ENCODE peak calls at places on chromosomes 3 and 15, in six cellular contexts. One of them, this sample, is unnamed.

GRCh38 chr3:68728343-68728742 is 204.0 kb downstream of the TAFA4 start:
- DNase-seq in transverse colon: no peak
- DNase-seq in GM12891: no peak
- DNase-seq in endothelial cell of umbilical vein: no peak
- DNase-seq in HCT116: no peak
- DNase-seq in sigmoid colon: no peak
- DNase-seq in this sample: no peak

GRCh38 chr3:172125963-172126403 is 86.6 kb downstream of the FNDC3B start:
- DNase-seq in transverse colon: peak; percentile 68
- DNase-seq in GM12891: no peak
- DNase-seq in endothelial cell of umbilical vein: peak; percentile 56
- DNase-seq in HCT116: no peak
- DNase-seq in sigmoid colon: peak; percentile 93
- DNase-seq in this sample: peak; percentile 86

GRCh38 chr15:94670436-94671034 is 439.2 kb downstream of the MCTP2 start:
- DNase-seq in transverse colon: no peak
- DNase-seq in GM12891: peak; percentile 25
- DNase-seq in endothelial cell of umbilical vein: peak; percentile 84
- DNase-seq in HCT116: peak; percentile 15
- DNase-seq in sigmoid colon: no peak
- DNase-seq in this sample: no peak

GRCh38 chr3:8755564-8756237 is 13.7 kb downstream of the OXTR start:
- DNase-seq in transverse colon: no peak
- DNase-seq in GM12891: no peak
- DNase-seq in endothelial cell of umbilical vein: no peak
- DNase-seq in HCT116: peak; percentile 37
- DNase-seq in sigmoid colon: no peak
- DNase-seq in this sample: peak; percentile 31

GRCh38 chr15:51172190-51172589 is 77.5 kb upstream of the TNFAIP8L3 start:
- DNase-seq in transverse colon: no peak
- DNase-seq in GM12891: no peak
- DNase-seq in endothelial cell of umbilical vein: peak; percentile 50
- DNase-seq in HCT116: no peak
- DNase-seq in sigmoid colon: no peak
- DNase-seq in this sample: no peak

GRCh38 chr3:148991219-148992026 is at the start of gene GYG1:
- DNase-seq in transverse colon: peak; percentile 85
- DNase-seq in GM12891: peak; percentile 83
- DNase-seq in endothelial cell of umbilical vein: peak; percentile 85
- DNase-seq in HCT116: peak; percentile 60
- DNase-seq in sigmoid colon: peak; percentile 93
- DNase-seq in this sample: peak; percentile 86

GRCh38 chr15:41969851-41970431 is 2.4 kb downstream of the EHD4 start:
- DNase-seq in transverse colon: peak; percentile 19
- DNase-seq in GM12891: no peak
- DNase-seq in endothelial cell of umbilical vein: peak; percentile 41
- DNase-seq in HCT116: no peak
- DNase-seq in sigmoid colon: no peak
- DNase-seq in this sample: peak; percentile 35

GRCh38 chr3:3333571-3333970 is 154.1 kb upstream of the CRBN start:
- DNase-seq in transverse colon: no peak
- DNase-seq in GM12891: no peak
- DNase-seq in endothelial cell of umbilical vein: no peak
- DNase-seq in HCT116: no peak
- DNase-seq in sigmoid colon: no peak
- DNase-seq in this sample: no peak

DNA sequence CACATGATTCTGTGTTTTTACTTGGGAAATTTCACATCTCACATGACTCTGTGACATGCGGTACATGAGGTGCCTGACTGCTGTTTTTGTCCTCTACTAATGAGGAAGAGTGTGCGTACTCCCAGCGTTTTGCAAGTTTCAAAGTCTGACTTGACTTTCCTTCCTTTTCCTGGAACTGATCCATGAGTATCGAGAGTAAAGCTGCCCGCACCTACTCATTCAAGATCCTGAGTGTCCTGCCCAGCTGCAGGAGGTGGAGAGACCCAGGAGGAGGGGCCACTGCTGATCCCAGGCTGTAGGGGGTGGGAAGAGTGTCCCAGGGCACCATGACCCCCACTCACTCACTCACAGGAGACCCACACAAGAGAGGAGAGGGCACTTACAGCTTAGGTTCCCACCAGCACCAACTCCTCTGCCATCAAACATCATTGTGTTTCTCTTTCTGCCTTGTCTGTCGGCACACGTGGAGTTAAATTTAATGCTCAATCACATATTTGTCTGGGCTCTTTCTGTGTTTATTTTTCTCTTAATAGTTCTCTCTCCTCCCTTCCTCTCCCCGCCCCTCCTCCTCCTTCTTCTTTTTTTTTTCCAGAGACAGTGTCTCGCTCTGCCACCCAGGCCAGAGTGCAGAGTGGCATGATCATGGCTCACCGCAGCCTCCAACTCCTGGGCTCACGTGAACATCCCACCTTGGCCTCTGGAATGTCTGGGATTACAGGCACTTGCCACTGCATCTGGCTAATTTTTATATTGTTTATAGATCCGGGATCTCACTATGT is 1.4 kb downstream of the CCR5AS start:
- DNase-seq in transverse colon: peak; percentile 73
- DNase-seq in GM12891: no peak
- DNase-seq in endothelial cell of umbilical vein: peak; percentile 69
- DNase-seq in HCT116: no peak
- DNase-seq in sigmoid colon: peak; percentile 70
- DNase-seq in this sample: no peak
- TF ChIP-seq POLR2AphosphoS5 in transverse colon: peak; percentile 50
- TF ChIP-seq POLR2AphosphoS5 in GM12891: no peak
- TF ChIP-seq POLR2AphosphoS5 in endothelial cell of umbilical vein: no peak
- TF ChIP-seq POLR2AphosphoS5 in HCT116: no peak
- TF ChIP-seq POLR2AphosphoS5 in sigmoid colon: no peak
- TF ChIP-seq POLR2AphosphoS5 in this sample: no peak

GRCh38 chr3:160400631-160401150 is 1.2 kb downstream of the SMC4 start:
- DNase-seq in transverse colon: peak; percentile 28
- DNase-seq in GM12891: no peak
- DNase-seq in endothelial cell of umbilical vein: no peak
- DNase-seq in HCT116: no peak
- DNase-seq in sigmoid colon: peak; percentile 60
- DNase-seq in this sample: peak; percentile 59
- TF ChIP-seq POLR2A in transverse colon: no peak
- TF ChIP-seq POLR2A in GM12891: no peak
- TF ChIP-seq POLR2A in endothelial cell of umbilical vein: no peak
- TF ChIP-seq POLR2A in HCT116: no peak
- TF ChIP-seq POLR2A in sigmoid colon: no peak
- TF ChIP-seq POLR2A in this sample: no peak

DNA sequence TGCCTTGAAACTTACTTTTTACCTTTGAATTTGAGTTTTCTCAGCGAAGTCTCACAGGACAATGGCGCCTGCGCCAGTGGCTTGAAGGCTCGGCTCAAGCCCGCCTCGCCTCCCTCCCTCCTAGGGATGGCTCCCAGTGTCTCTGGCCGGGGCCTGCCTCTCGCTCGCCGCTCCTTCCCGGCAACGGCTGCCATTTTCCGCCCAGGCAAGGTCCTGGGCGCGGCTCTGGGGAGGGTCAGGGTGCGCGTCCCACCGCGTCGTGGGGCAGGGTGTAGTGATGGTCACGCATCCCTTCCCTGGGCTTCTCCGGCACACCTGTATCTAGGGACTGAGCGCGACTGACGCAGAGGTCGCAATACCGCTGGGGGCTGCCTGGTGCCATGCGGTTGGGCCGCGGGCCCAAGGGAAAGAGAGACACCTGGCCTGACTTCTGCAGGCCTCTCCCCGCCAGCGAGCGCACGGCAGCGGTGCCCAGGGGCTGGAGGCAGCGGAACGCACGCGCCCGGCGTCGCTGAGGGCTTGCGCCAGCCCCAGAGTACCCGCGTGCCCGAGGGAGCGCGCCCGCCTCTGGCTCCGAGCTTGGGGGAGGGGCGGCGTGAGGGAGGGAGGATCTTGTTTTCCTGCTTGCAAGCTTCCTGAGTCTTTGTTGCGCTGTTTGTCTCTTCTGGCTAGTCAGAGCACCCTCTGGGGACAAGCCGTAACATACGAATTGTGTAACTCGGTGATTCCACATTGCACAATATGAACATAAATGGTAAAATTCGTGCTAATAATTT is 20.7 kb upstream of the FEM1B start:
- DNase-seq in transverse colon: peak; percentile 89
- DNase-seq in GM12891: peak; percentile 33
- DNase-seq in endothelial cell of umbilical vein: peak; percentile 76
- DNase-seq in HCT116: no peak
- DNase-seq in sigmoid colon: peak; percentile 95
- DNase-seq in this sample: peak; percentile 96
- TF ChIP-seq POLR2AphosphoS5 in transverse colon: peak; percentile 79
- TF ChIP-seq POLR2AphosphoS5 in GM12891: no peak
- TF ChIP-seq POLR2AphosphoS5 in endothelial cell of umbilical vein: peak; percentile 62
- TF ChIP-seq POLR2AphosphoS5 in HCT116: no peak
- TF ChIP-seq POLR2AphosphoS5 in sigmoid colon: peak; percentile 92
- TF ChIP-seq POLR2AphosphoS5 in this sample: peak; percentile 92

GRCh38 chr3:53160660-53161344 is at the start of gene PRKCD:
- DNase-seq in transverse colon: peak; percentile 92
- DNase-seq in GM12891: peak; percentile 96
- DNase-seq in endothelial cell of umbilical vein: peak; percentile 78
- DNase-seq in HCT116: peak; percentile 37
- DNase-seq in sigmoid colon: peak; percentile 93
- DNase-seq in this sample: peak; percentile 90
- TF ChIP-seq POLR2A in transverse colon: peak; percentile 91
- TF ChIP-seq POLR2A in GM12891: peak; percentile 56
- TF ChIP-seq POLR2A in endothelial cell of umbilical vein: peak; percentile 32
- TF ChIP-seq POLR2A in HCT116: no peak
- TF ChIP-seq POLR2A in sigmoid colon: no peak
- TF ChIP-seq POLR2A in this sample: no peak

GRCh38 chr3:119585867-119586570 is 6.7 kb downstream of the ADPRH start:
- DNase-seq in transverse colon: no peak
- DNase-seq in GM12891: no peak
- DNase-seq in endothelial cell of umbilical vein: no peak
- DNase-seq in HCT116: no peak
- DNase-seq in sigmoid colon: no peak
- DNase-seq in this sample: no peak

GRCh38 chr3:119586707-119587317 is 7.5 kb downstream of the ADPRH start:
- DNase-seq in transverse colon: no peak
- DNase-seq in GM12891: no peak
- DNase-seq in endothelial cell of umbilical vein: no peak
- DNase-seq in HCT116: no peak
- DNase-seq in sigmoid colon: no peak
- DNase-seq in this sample: no peak

GRCh38 chr3:119585193-119585592 is 5.9 kb downstream of the ADPRH start:
- DNase-seq in transverse colon: no peak
- DNase-seq in GM12891: no peak
- DNase-seq in endothelial cell of umbilical vein: no peak
- DNase-seq in HCT116: no peak
- DNase-seq in sigmoid colon: no peak
- DNase-seq in this sample: no peak

GRCh38 chr3:119588112-119588511 is 8.8 kb downstream of the ADPRH start:
- DNase-seq in transverse colon: peak; percentile 63
- DNase-seq in GM12891: no peak
- DNase-seq in endothelial cell of umbilical vein: no peak
- DNase-seq in HCT116: no peak
- DNase-seq in sigmoid colon: peak; percentile 78
- DNase-seq in this sample: no peak

DNA sequence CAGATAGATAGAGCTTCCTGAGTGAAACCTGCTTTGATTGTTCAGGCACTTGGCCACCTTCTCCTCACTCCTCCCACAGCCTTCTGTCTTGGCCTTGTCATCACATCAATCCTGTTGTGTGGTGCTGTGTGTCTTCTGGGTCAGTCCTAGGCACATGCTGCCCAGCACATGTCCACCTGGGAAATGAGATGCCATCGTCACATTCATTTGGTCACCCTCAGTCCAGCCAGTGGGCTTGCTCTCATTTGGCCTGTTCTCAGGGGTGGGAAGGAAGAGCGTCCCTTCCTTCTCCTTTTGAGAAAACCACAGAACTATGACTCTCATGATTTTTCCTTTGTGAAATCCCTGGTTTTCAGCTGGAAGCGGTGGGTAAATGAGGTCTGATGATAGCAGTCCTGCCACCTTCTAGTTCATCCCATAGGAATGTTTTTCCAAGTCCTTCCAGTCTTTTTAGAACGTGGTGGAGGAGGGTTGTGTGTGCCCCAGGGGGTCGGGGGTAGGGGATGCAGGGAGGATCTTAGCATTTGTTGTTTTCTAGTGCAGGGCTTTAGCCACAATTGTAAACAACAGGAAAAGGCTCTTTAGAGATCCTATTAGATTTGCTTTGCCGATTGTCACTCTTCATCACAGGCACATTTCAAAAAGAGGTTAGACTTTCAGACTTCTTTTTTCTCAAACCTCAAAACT is 8.5 kb upstream of the PLA1A start:
- DNase-seq in transverse colon: no peak
- DNase-seq in GM12891: no peak
- DNase-seq in endothelial cell of umbilical vein: no peak
- DNase-seq in HCT116: no peak
- DNase-seq in sigmoid colon: no peak
- DNase-seq in this sample: no peak
- TF ChIP-seq POLR2AphosphoS5 in transverse colon: no peak
- TF ChIP-seq POLR2AphosphoS5 in GM12891: no peak
- TF ChIP-seq POLR2AphosphoS5 in endothelial cell of umbilical vein: no peak
- TF ChIP-seq POLR2AphosphoS5 in HCT116: no peak
- TF ChIP-seq POLR2AphosphoS5 in sigmoid colon: no peak
- TF ChIP-seq POLR2AphosphoS5 in this sample: no peak

GRCh38 chr15:39582286-39582976 is 1.6 kb downstream of the THBS1 start:
- DNase-seq in transverse colon: peak; percentile 57
- DNase-seq in GM12891: no peak
- DNase-seq in endothelial cell of umbilical vein: peak; percentile 32
- DNase-seq in HCT116: no peak
- DNase-seq in sigmoid colon: peak; percentile 86
- DNase-seq in this sample: no peak

GRCh38 chr15:39581501-39582285 is 814 bp downstream of the THBS1 start:
- DNase-seq in transverse colon: peak; percentile 82
- DNase-seq in GM12891: no peak
- DNase-seq in endothelial cell of umbilical vein: peak; percentile 46
- DNase-seq in HCT116: no peak
- DNase-seq in sigmoid colon: peak; percentile 88
- DNase-seq in this sample: no peak

GRCh38 chr15:39579487-39580116 is 1.3 kb upstream of the THBS1 start:
- DNase-seq in transverse colon: peak; percentile 49
- DNase-seq in GM12891: no peak
- DNase-seq in endothelial cell of umbilical vein: peak; percentile 95
- DNase-seq in HCT116: peak; percentile 67
- DNase-seq in sigmoid colon: peak; percentile 91
- DNase-seq in this sample: peak; percentile 87

GRCh38 chr15:39580117-39580629 is 706 bp upstream of the THBS1 start:
- DNase-seq in transverse colon: peak; percentile 95
- DNase-seq in GM12891: peak; percentile 86
- DNase-seq in endothelial cell of umbilical vein: peak; percentile 93
- DNase-seq in HCT116: peak; percentile 63
- DNase-seq in sigmoid colon: peak; percentile 97
- DNase-seq in this sample: peak; percentile 93

GRCh38 chr15:39580630-39581500 is at the start of gene THBS1:
- DNase-seq in transverse colon: peak; percentile 92
- DNase-seq in GM12891: peak; percentile 19
- DNase-seq in endothelial cell of umbilical vein: peak; percentile 98
- DNase-seq in HCT116: no peak
- DNase-seq in sigmoid colon: peak; percentile 97
- DNase-seq in this sample: peak; percentile 96
- TF ChIP-seq POLR2A in transverse colon: peak; percentile 94
- TF ChIP-seq POLR2A in GM12891: no peak
- TF ChIP-seq POLR2A in endothelial cell of umbilical vein: peak; percentile 100
- TF ChIP-seq POLR2A in HCT116: no peak
- TF ChIP-seq POLR2A in sigmoid colon: peak; percentile 90
- TF ChIP-seq POLR2A in this sample: peak; percentile 96

GRCh38 chr3:197460639-197461038 is 95.1 kb downstream of the BDH1 start:
- DNase-seq in transverse colon: no peak
- DNase-seq in GM12891: no peak
- DNase-seq in endothelial cell of umbilical vein: no peak
- DNase-seq in HCT116: no peak
- DNase-seq in sigmoid colon: no peak
- DNase-seq in this sample: no peak
- TF ChIP-seq POLR2AphosphoS5 in transverse colon: no peak
- TF ChIP-seq POLR2AphosphoS5 in GM12891: no peak
- TF ChIP-seq POLR2AphosphoS5 in endothelial cell of umbilical vein: no peak
- TF ChIP-seq POLR2AphosphoS5 in HCT116: no peak
- TF ChIP-seq POLR2AphosphoS5 in sigmoid colon: no peak
- TF ChIP-seq POLR2AphosphoS5 in this sample: no peak